ENCODE peak calls at places on chromosomes 6 and 20, in four cellular contexts. One of them, this sample, is unnamed.

GRCh38 chr6:31265926-31266325 is 6.0 kb downstream of the HLA-C start:
- DNase-seq in H1: no peak
- DNase-seq in K562: no peak
- DNase-seq in HepG2: no peak
- DNase-seq in this sample: no peak

GRCh38 chr6:108622601-108623335 is 62.1 kb downstream of the FOXO3 start:
- DNase-seq in H1: no peak
- DNase-seq in K562: no peak
- DNase-seq in HepG2: no peak
- DNase-seq in this sample: no peak

GRCh38 chr6:160127270-160128124 is 5.9 kb downstream of the SLC22A1 start:
- DNase-seq in H1: no peak
- DNase-seq in K562: no peak
- DNase-seq in HepG2: no peak
- DNase-seq in this sample: no peak

GRCh38 chr20:59365611-59366284 is 65.3 kb downstream of the EDN3 start:
- DNase-seq in H1: no peak
- DNase-seq in K562: no peak
- DNase-seq in HepG2: no peak
- DNase-seq in this sample: no peak

GRCh38 chr6:17724341-17724740 is 17.6 kb upstream of the NUP153 start:
- DNase-seq in H1: no peak
- DNase-seq in K562: no peak
- DNase-seq in HepG2: no peak
- DNase-seq in this sample: no peak

GRCh38 chr20:45946149-45946970 is 11.9 kb downstream of the PCIF1 start:
- DNase-seq in H1: no peak
- DNase-seq in K562: no peak
- DNase-seq in HepG2: peak
- DNase-seq in this sample: no peak

GRCh38 chr6:89452269-89452668 is 19.3 kb downstream of the ANKRD6 start:
- DNase-seq in H1: no peak
- DNase-seq in K562: no peak
- DNase-seq in HepG2: no peak
- DNase-seq in this sample: no peak

GRCh38 chr6:127566119-127566518 is 10.9 kb upstream of the C6orf58 start:
- DNase-seq in H1: no peak
- DNase-seq in K562: no peak
- DNase-seq in HepG2: no peak
- DNase-seq in this sample: no peak

GRCh38 chr20:37804584-37805566 is 98.1 kb upstream of the VSTM2L start:
- DNase-seq in H1: no peak
- DNase-seq in K562: no peak
- DNase-seq in HepG2: no peak
- DNase-seq in this sample: peak

GRCh38 chr6:66825539-66825938 is 1118.5 kb upstream of the EYS start:
- DNase-seq in H1: no peak
- DNase-seq in K562: no peak
- DNase-seq in HepG2: no peak
- DNase-seq in this sample: no peak

GRCh38 chr6:5213851-5214507 is 46.8 kb downstream of the LYRM4 start:
- DNase-seq in H1: no peak
- DNase-seq in K562: no peak
- DNase-seq in HepG2: no peak
- DNase-seq in this sample: no peak

GRCh38 chr6:33993091-33993490 is 152.8 kb downstream of the GRM4 start:
- DNase-seq in H1: peak
- DNase-seq in K562: no peak
- DNase-seq in HepG2: no peak
- DNase-seq in this sample: no peak

GRCh38 chr6:158707120-158707519 is 57.3 kb downstream of the SYTL3 start:
- DNase-seq in H1: no peak
- DNase-seq in K562: peak
- DNase-seq in HepG2: no peak
- DNase-seq in this sample: no peak

GRCh38 chr20:41956316-41957050 is 338.3 kb upstream of the CHD6 start:
- DNase-seq in H1: no peak
- DNase-seq in K562: peak
- DNase-seq in HepG2: peak
- DNase-seq in this sample: no peak

GRCh38 chr6:112145080-112145573 is 57.7 kb downstream of the FAM229B start:
- DNase-seq in H1: no peak
- DNase-seq in K562: no peak
- DNase-seq in HepG2: peak
- DNase-seq in this sample: no peak

GRCh38 chr6:160031442-160031841 is 62.6 kb downstream of the IGF2R start:
- DNase-seq in H1: no peak
- DNase-seq in K562: no peak
- DNase-seq in HepG2: no peak
- DNase-seq in this sample: no peak

GRCh38 chr6:133160531-133160930 is 80.6 kb upstream of the EYA4 start:
- DNase-seq in H1: no peak
- DNase-seq in K562: no peak
- DNase-seq in HepG2: no peak
- DNase-seq in this sample: no peak

GRCh38 chr6:44128020-44128917 is 915 bp downstream of the TMEM63B start:
- DNase-seq in H1: peak
- DNase-seq in K562: peak
- DNase-seq in HepG2: peak
- DNase-seq in this sample: no peak

GRCh38 chr6:27472617-27473400 is at the start of gene ZNF184:
- DNase-seq in H1: peak
- DNase-seq in K562: peak
- DNase-seq in HepG2: peak
- DNase-seq in this sample: peak

GRCh38 chr20:61331542-61331941 is 79.5 kb downstream of the CDH4 start:
- DNase-seq in H1: no peak
- DNase-seq in K562: no peak
- DNase-seq in HepG2: no peak
- DNase-seq in this sample: peak
- TF ChIP-seq TAF1 in H1: no peak
- TF ChIP-seq TAF1 in K562: no peak
- TF ChIP-seq TAF1 in HepG2: no peak
- TF ChIP-seq TAF1 in this sample: no peak

GRCh38 chr6:28988536-28989415 is 16.3 kb downstream of the ZNF311 start:
- DNase-seq in H1: peak
- DNase-seq in K562: peak
- DNase-seq in HepG2: no peak
- DNase-seq in this sample: peak
- TF ChIP-seq POLR2A in H1: no peak
- TF ChIP-seq POLR2A in K562: no peak
- TF ChIP-seq POLR2A in HepG2: no peak
- TF ChIP-seq POLR2A in this sample: no peak

DNA sequence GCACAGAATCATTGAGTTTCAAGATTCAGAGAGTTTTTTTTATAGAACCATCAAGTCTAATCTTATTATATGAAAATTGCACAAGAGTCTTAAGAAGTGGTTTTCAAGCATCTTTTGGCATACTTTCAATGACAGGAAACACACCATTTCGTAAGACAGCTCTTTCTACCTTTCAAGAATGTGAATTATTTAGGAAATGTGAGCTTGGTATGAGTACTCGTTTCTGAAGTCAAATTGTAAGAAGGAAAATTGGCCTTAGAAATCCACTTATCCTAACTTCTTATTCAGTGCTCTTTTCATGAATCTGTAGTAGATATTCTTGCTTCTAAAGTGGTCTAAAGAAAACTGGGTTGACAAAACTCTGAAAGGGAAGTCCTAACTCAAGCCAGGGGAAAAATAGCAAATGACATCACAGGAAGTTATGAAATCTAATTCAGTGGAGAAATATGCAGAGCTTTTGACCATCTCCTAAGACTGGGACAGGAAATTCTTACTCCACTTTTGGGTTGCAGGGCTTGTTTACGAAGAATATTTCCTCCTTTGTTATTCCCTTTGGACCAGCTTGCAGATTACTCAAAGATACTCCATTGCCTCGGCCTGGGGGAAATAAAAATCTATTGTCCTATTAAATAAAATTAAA is 38.4 kb upstream of the OGFRL1 start:
- DNase-seq in H1: no peak
- DNase-seq in K562: no peak
- DNase-seq in HepG2: no peak
- DNase-seq in this sample: no peak
- TF ChIP-seq POLR2AphosphoS5 in H1: no peak
- TF ChIP-seq POLR2AphosphoS5 in K562: no peak
- TF ChIP-seq POLR2AphosphoS5 in HepG2: no peak
- TF ChIP-seq POLR2AphosphoS5 in this sample: no peak

GRCh38 chr6:85568411-85568810 is 25.2 kb downstream of the SNX14 start:
- DNase-seq in H1: no peak
- DNase-seq in K562: no peak
- DNase-seq in HepG2: no peak
- DNase-seq in this sample: no peak

GRCh38 chr6:85574932-85575598 is 18.6 kb downstream of the SNX14 start:
- DNase-seq in H1: no peak
- DNase-seq in K562: no peak
- DNase-seq in HepG2: peak
- DNase-seq in this sample: no peak

DNA sequence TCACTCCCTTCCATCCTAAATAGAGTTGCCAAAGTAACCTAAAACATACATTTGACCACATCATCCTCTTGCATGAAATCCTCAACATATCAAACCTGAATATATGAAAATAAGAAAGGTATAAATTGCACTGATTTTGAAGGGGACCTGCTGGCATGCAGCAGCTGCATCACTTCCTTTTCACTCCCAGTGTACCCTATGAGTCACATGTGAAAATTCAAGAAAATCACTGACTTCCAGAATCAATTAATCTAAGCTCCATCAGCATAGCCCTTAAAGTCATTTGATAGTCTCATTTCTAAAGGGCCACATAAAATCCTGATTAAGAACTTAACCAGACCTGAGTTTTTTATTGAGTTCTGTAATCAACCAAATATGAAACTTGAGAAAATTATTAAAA is 24.3 kb downstream of the SNX14 start:
- DNase-seq in H1: no peak
- DNase-seq in K562: no peak
- DNase-seq in HepG2: no peak
- DNase-seq in this sample: no peak
- TF ChIP-seq TAF1 in H1: no peak
- TF ChIP-seq TAF1 in K562: no peak
- TF ChIP-seq TAF1 in HepG2: no peak
- TF ChIP-seq TAF1 in this sample: no peak

DNA sequence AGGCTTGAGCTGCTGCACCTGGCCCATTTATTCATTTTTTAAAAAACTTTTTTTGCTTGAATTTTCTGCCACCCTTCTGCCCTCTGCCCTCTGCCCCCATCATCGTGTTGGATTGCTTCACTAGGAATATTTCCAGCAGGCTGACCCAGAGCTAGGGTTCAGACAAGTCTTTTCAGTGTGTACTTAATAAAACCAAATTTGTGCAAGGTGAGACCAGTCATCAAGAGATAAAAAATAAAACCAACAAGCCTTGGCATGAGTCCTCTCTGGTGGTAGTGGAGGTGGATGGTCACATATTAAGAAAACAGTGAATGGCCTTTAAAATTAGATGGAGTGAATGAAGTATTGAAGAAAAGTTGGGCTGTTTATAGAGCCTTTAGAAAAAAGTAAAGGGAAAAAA is 239.6 kb downstream of the CDKAL1 start:
- DNase-seq in H1: no peak
- DNase-seq in K562: no peak
- DNase-seq in HepG2: no peak
- DNase-seq in this sample: no peak
- TF ChIP-seq POLR2A in H1: no peak
- TF ChIP-seq POLR2A in K562: no peak
- TF ChIP-seq POLR2A in HepG2: no peak
- TF ChIP-seq POLR2A in this sample: no peak

GRCh38 chr6:134464690-134465411 is 146.9 kb upstream of the SGK1 start:
- DNase-seq in H1: no peak
- DNase-seq in K562: no peak
- DNase-seq in HepG2: no peak
- DNase-seq in this sample: no peak
- TF ChIP-seq POLR2AphosphoS5 in H1: no peak
- TF ChIP-seq POLR2AphosphoS5 in K562: no peak
- TF ChIP-seq POLR2AphosphoS5 in HepG2: no peak
- TF ChIP-seq POLR2AphosphoS5 in this sample: no peak

DNA sequence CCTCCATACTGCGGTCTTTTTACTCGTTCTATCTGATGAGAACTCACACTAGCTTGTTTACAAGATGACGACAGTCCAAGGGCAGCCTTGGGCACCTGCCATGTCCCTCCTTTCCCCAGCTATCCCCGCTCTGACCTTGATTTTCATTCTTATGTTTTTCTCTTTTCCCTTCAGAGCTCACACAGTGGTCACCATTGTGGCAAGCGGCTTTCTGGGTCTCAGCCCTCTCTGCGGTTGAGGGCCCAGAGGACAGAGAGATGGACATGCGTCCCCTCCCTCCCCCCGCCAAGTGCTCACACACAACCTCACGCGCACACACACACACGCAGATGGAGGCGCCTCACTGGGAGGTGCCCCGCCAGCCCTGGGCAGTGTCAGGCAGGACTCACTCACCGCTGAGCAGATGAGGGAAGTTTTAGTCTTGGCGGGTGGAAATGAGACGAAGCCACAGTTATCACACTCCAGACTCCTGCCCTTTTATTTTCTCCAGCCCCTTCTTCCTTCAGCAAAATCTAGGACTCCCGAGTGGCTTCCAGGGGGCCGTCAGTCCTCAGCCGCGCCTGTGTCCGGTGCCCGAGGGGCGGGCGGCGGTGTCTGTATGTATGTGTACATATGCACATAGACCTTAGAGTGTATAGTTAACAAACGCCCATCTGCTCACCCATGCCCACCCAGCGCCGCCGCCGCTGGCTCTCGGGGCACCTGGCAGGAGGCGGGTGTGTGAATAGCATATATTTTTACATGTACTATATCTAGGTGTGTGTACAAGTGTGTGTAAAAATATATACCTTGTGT is 13.8 kb upstream of the MYL9 start:
- DNase-seq in H1: no peak
- DNase-seq in K562: no peak
- DNase-seq in HepG2: no peak
- DNase-seq in this sample: no peak
- TF ChIP-seq TAF1 in H1: no peak
- TF ChIP-seq TAF1 in K562: no peak
- TF ChIP-seq TAF1 in HepG2: no peak
- TF ChIP-seq TAF1 in this sample: no peak

This sample was measured in GM12892.